ENCODE peak calls at places on chromosomes 7 and 10, in nine cellular contexts. A is psoas muscle; D is GM23338; N is right cardiac atrium; E is neuronal stem cell; C is Peyer's patch; P is CD8-positive, alpha-beta T cell; R is SJSA1; O is small intestine. Z is an unnamed sample.

GRCh38 chr10:119120413-119120867 is 16.5 kb downstream of the DENND10 start:
- DNase-seq in R (no peak), P (no peak), E (no peak), O (no peak), D (no peak), C (no peak), A (no peak), N (no peak), Z (no peak)

GRCh38 chr7:157875230-157876179 is 538.7 kb downstream of the DNAJB6 start:
- DNase-seq in A (peak; percentile 28), P (peak; percentile 41), E (peak; percentile 57), C (no peak), R (no peak), D (peak; percentile 5), O (peak; percentile 13), N (peak; percentile 67), Z (peak; percentile 10)

GRCh38 chr7:29350351-29350750 is 155.8 kb downstream of the CHN2 start:
- DNase-seq in C (no peak), N (no peak), R (no peak), P (no peak), O (no peak), A (no peak), D (no peak), E (no peak), Z (no peak)

GRCh38 chr7:157949711-157950110 is 612.9 kb downstream of the DNAJB6 start:
- DNase-seq in D (no peak), R (no peak), O (no peak), N (no peak), E (no peak), A (no peak), P (no peak), C (no peak), Z (no peak)

GRCh38 chr7:81367335-81367801 is 402.5 kb downstream of the HGF start:
- DNase-seq in D (no peak), P (no peak), A (peak; percentile 32), R (no peak), C (no peak), N (peak; percentile 52), E (no peak), O (no peak), Z (no peak)

GRCh38 chr10:60397792-60398191 is 8.1 kb upstream of the ANK3 start:
- DNase-seq in O (no peak), N (no peak), P (no peak), C (no peak), E (no peak), R (peak; percentile 12), A (no peak), D (no peak), Z (no peak)

GRCh38 chr10:43689007-43689491 is 40.4 kb upstream of the ZNF32 start:
- DNase-seq in E (no peak), O (no peak), P (no peak), R (no peak), N (no peak), D (peak; percentile 42), A (no peak), C (no peak), Z (no peak)

GRCh38 chr10:27678166-27678565 is 67.5 kb downstream of the MKX start:
- DNase-seq in O (no peak), R (no peak), C (no peak), A (no peak), D (no peak), E (no peak), P (no peak), N (no peak), Z (no peak)

GRCh38 chr7:140214075-140214684 is 37.4 kb upstream of the KDM7A start:
- DNase-seq in A (peak; percentile 29), D (no peak), O (peak; percentile 97), R (no peak), C (peak; percentile 47), P (no peak), E (no peak), N (no peak), Z (no peak)

GRCh38 chr7:138801256-138801655 is 3.3 kb upstream of the ATP6V0A4 start:
- DNase-seq in E (no peak), D (no peak), C (no peak), O (peak; percentile 21), P (no peak), R (no peak), A (no peak), N (no peak), Z (no peak)

GRCh38 chr7:138798836-138799235 is 840 bp upstream of the ATP6V0A4 start:
- DNase-seq in D (no peak), R (no peak), P (no peak), C (no peak), E (no peak), N (no peak), O (peak; percentile 81), A (no peak), Z (no peak)

GRCh38 chr7:138802706-138803105 is 4.7 kb upstream of the ATP6V0A4 start:
- DNase-seq in C (no peak), O (no peak), A (no peak), E (no peak), P (no peak), D (no peak), N (no peak), R (no peak), Z (no peak)

GRCh38 chr7:138797715-138798320 is at the start of the genes ATP6V0A4 and TMEM213:
- DNase-seq in C (no peak), P (no peak), A (no peak), N (no peak), R (no peak), O (no peak), E (no peak), D (peak; percentile 81), Z (no peak)

DNA sequence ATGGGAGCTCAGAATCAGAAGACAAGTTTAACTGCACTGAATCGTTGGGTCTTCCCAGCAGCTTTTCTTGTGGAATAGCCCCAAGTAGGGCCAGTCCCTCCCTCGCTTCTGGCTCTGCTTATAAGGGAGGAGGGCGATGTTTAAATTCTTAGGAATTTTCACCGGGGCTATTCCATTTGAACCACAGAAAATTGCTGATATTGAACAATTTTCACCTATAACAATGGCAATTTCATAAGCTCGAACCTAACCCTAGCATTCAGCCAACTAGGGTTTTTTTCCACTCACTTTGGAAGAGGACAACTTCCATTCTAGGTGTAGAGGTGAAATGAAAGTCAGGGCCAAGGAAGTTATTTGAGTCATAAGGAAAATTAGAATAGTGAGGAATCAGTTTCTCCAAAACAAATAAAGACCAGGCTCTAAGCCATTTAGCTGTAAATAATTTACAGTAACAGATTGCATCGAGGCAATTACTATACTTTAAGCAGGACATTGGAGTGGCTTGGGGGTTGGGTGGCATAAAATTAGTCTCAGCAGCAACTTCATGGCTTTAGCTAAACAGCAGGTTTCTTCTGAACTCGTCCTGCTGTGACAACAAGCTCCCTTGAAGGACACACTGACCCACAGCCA is 1.5 kb upstream of the ATP6V0A4 start:
- DNase-seq in A (no peak), P (no peak), D (no peak), R (no peak), O (peak; percentile 67), C (no peak), E (no peak), N (no peak), Z (no peak)
- H3K27ac ChIP-seq in A (no peak overlapping the region), P (no peak overlapping the region), D (no peak overlapping the region), R (no peak overlapping the region), O (peak overlapping the region; percentile 6), C (peak overlapping the region; percentile 77), E (no peak overlapping the region), N (no peak overlapping the region), Z (no peak overlapping the region)

GRCh38 chr7:93830141-93830925 is 60.2 kb downstream of the TFPI2 start:
- DNase-seq in E (no peak), A (no peak), O (no peak), R (no peak), P (no peak), D (no peak), C (no peak), N (no peak), Z (no peak)

GRCh38 chr7:93835684-93836083 is 54.9 kb downstream of the TFPI2 start:
- DNase-seq in N (no peak), C (no peak), A (no peak), O (no peak), P (no peak), E (no peak), D (no peak), R (no peak), Z (no peak)

GRCh38 chr7:93837245-93837644 is 53.3 kb downstream of the TFPI2 start:
- DNase-seq in N (no peak), E (no peak), C (no peak), D (no peak), O (no peak), R (no peak), A (no peak), P (no peak), Z (no peak)

DNA sequence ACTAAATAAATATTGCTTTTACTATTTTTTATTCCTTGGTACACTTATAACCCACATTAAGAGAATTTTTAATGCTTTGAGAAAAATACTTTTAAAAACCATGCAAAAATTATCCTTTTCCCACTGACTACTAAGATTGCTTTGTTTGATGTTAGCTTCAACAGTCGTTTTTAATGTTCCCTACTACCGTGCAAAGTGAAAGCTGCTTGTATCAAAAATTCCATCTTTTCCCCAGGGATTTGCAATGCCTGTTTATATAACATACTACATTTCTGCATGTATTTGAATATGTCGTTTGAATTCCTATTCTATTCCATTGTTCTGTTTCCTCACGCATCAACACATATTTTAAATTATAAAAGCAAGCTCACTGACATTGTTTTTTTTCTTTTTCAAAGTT is 54.4 kb downstream of the TFPI2 start:
- DNase-seq in E (no peak), C (no peak), O (no peak), P (no peak), A (no peak), R (no peak), N (no peak), D (peak; percentile 8), Z (no peak)
- H3K4me3 ChIP-seq in E (no peak overlapping the region), C (no peak overlapping the region), O (no peak overlapping the region), P (no peak overlapping the region), A (no peak overlapping the region), R (no peak overlapping the region), N (no peak overlapping the region), D (no peak overlapping the region), Z (no peak overlapping the region)

DNA sequence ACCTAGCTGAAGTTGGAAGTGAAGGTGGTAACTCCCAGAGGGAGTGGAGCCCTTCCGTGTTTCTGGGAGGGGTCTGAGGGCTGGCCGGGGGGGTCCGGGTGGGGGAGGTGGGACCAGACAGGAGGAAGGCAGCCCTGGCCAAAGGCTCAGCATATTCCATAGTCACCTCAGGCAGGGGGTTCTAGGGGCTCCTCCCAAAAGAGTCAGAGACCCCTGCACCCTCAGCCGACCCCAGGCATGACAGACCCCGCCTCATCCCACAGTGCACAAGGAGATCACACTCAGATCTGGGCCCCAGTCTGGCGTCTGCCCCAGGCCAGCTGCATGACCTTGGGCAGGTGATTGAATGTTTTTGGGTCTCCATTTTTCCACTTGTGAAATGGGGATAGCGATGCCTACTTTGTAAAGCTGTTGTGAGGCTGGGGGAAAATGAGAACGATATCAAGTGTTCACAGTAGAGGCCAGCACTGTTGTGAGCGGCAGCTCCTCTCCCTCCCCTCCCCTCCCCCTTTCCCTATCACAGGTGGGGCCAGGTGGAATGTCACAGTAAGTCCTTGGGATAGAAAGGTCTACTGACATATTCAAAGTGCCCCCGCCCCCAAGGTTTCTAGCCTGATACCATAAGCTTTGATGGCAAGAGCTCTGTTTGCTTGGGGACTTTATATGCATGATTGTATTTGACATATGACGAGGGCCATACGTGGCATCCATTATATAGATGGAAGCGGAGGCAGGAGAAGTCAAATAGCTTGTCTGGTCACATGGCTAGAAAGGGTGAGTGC is 33.3 kb downstream of the DNAJB12 start:
- DNase-seq in A (no peak), D (peak; percentile 11), N (no peak), R (no peak), O (no peak), P (no peak), E (no peak), C (no peak), Z (no peak)
- H3K4me1 ChIP-seq in A (peaks cover 48% of the 10 kb centered on the region), D (peaks cover 27% of the 10 kb centered on the region), N (peaks cover 8% of the 10 kb centered on the region), R (peaks cover 48% of the 10 kb centered on the region), O (peaks cover 2% of the 10 kb centered on the region), P (peaks cover 74% of the 10 kb centered on the region), E (peaks cover 27% of the 10 kb centered on the region), C (peaks cover 3% of the 10 kb centered on the region), Z (peaks cover 80% of the 10 kb centered on the region)

GRCh38 chr7:148773344-148773743 is 74.6 kb downstream of the CUL1 start:
- DNase-seq in O (peak; percentile 38), C (no peak), R (peak; percentile 75), P (peak; percentile 22), D (no peak), N (no peak), A (no peak), E (no peak), Z (no peak)
- H3K27ac ChIP-seq in O (no peak overlapping the region), C (no peak overlapping the region), R (peak overlapping the region; percentile 85), P (peak overlapping the region; percentile 12), D (no peak overlapping the region), N (no peak overlapping the region), A (peak overlapping the region; percentile 63), E (no peak overlapping the region), Z (peak overlapping the region; percentile 58)